ENCODE peak calls at places on chromosomes 2 and 18, in five cellular contexts. One of them, this sample, is unnamed.

GRCh38 chr2:48202863-48203642 is 296.8 kb upstream of the FBXO11 start:
- DNase-seq in H9: no peak
- DNase-seq in H1: no peak
- DNase-seq in trophoblast cell: no peak
- DNase-seq in mesenchymal stem cell: no peak
- DNase-seq in this sample: no peak

GRCh38 chr2:128403814-128404708 is 85.4 kb upstream of the HS6ST1 start:
- DNase-seq in H9: no peak
- DNase-seq in H1: no peak
- DNase-seq in trophoblast cell: no peak
- DNase-seq in mesenchymal stem cell: no peak
- DNase-seq in this sample: no peak

GRCh38 chr2:240789501-240790369 is 30.3 kb downstream of the KIF1A start:
- DNase-seq in H9: no peak
- DNase-seq in H1: no peak
- DNase-seq in trophoblast cell: no peak
- DNase-seq in mesenchymal stem cell: no peak
- DNase-seq in this sample: no peak

GRCh38 chr2:160063895-160064577 is 1.6 kb upstream of the PLA2R1 start:
- DNase-seq in H9: no peak
- DNase-seq in H1: no peak
- DNase-seq in trophoblast cell: no peak
- DNase-seq in mesenchymal stem cell: no peak
- DNase-seq in this sample: no peak

GRCh38 chr2:158457826-158458616 is 1.3 kb downstream of the PKP4 start:
- DNase-seq in H9: peak
- DNase-seq in H1: no peak
- DNase-seq in trophoblast cell: peak
- DNase-seq in mesenchymal stem cell: peak
- DNase-seq in this sample: peak

GRCh38 chr2:7621018-7621814 is 704.0 kb downstream of the RNF144A start:
- DNase-seq in H9: no peak
- DNase-seq in H1: no peak
- DNase-seq in trophoblast cell: no peak
- DNase-seq in mesenchymal stem cell: no peak
- DNase-seq in this sample: no peak

GRCh38 chr18:21134895-21135294 is 23.3 kb upstream of the ROCK1 start:
- DNase-seq in H9: no peak
- DNase-seq in H1: no peak
- DNase-seq in trophoblast cell: no peak
- DNase-seq in mesenchymal stem cell: no peak
- DNase-seq in this sample: no peak

GRCh38 chr2:16034151-16034974 is 94.0 kb downstream of the MYCN start:
- DNase-seq in H9: peak
- DNase-seq in H1: peak
- DNase-seq in trophoblast cell: no peak
- DNase-seq in mesenchymal stem cell: no peak
- DNase-seq in this sample: no peak

GRCh38 chr2:113390133-113390849 is 47.2 kb upstream of the ZNG1B start:
- DNase-seq in H9: peak
- DNase-seq in H1: no peak
- DNase-seq in trophoblast cell: peak
- DNase-seq in mesenchymal stem cell: peak
- DNase-seq in this sample: peak

GRCh38 chr2:191128172-191128910 is 22.5 kb downstream of the STAT4 start:
- DNase-seq in H9: no peak
- DNase-seq in H1: no peak
- DNase-seq in trophoblast cell: no peak
- DNase-seq in mesenchymal stem cell: no peak
- DNase-seq in this sample: no peak

GRCh38 chr2:106956879-106957278 is 70.9 kb upstream of the ST6GAL2 start:
- DNase-seq in H9: no peak
- DNase-seq in H1: no peak
- DNase-seq in trophoblast cell: no peak
- DNase-seq in mesenchymal stem cell: peak
- DNase-seq in this sample: no peak

GRCh38 chr2:18966131-18966530 is 376.8 kb upstream of the NT5C1B start:
- DNase-seq in H9: no peak
- DNase-seq in H1: no peak
- DNase-seq in trophoblast cell: no peak
- DNase-seq in mesenchymal stem cell: no peak
- DNase-seq in this sample: no peak

GRCh38 chr2:54575379-54575888 is 119.3 kb downstream of the SPTBN1 start:
- DNase-seq in H9: no peak
- DNase-seq in H1: no peak
- DNase-seq in trophoblast cell: peak
- DNase-seq in mesenchymal stem cell: peak
- DNase-seq in this sample: no peak

GRCh38 chr2:207734264-207734635 is 22.8 kb downstream of the CCNYL1 start:
- DNase-seq in H9: no peak
- DNase-seq in H1: no peak
- DNase-seq in trophoblast cell: no peak
- DNase-seq in mesenchymal stem cell: peak
- DNase-seq in this sample: no peak

GRCh38 chr2:207734636-207735512 is 23.4 kb downstream of the CCNYL1 start:
- DNase-seq in H9: no peak
- DNase-seq in H1: no peak
- DNase-seq in trophoblast cell: no peak
- DNase-seq in mesenchymal stem cell: no peak
- DNase-seq in this sample: no peak

GRCh38 chr2:207729465-207729998 is 18.1 kb downstream of the CCNYL1 start:
- DNase-seq in H9: no peak
- DNase-seq in H1: no peak
- DNase-seq in trophoblast cell: no peak
- DNase-seq in mesenchymal stem cell: no peak
- DNase-seq in this sample: no peak

GRCh38 chr2:207733597-207734240 is 22.3 kb downstream of the CCNYL1 start:
- DNase-seq in H9: no peak
- DNase-seq in H1: no peak
- DNase-seq in trophoblast cell: no peak
- DNase-seq in mesenchymal stem cell: no peak
- DNase-seq in this sample: no peak

DNA sequence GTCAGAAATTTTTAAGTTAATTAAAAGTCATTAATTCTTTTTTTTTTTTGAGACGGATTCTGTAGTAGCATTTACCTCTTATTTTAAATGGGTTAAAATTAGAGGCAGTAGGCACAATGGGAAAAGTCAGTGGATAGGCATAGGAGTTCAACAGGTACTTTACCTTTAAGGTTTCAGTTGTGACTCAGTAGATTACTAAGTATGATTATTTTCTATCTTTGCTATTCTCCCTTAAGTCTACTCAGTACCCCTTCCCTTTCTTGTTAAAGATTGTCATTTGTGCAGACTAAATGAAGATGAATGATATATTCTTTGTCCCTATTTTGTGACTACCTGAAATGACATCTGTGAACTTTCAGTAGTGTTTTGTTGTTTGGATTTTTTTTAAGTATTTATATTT is 19.7 kb downstream of the CCNYL1 start:
- DNase-seq in H9: no peak
- DNase-seq in H1: no peak
- DNase-seq in trophoblast cell: no peak
- DNase-seq in mesenchymal stem cell: no peak
- DNase-seq in this sample: no peak
- H2BK12ac ChIP-seq in H9: no peak
- H2BK12ac ChIP-seq in H1: no peak
- H2BK12ac ChIP-seq in trophoblast cell: no peak
- H2BK12ac ChIP-seq in mesenchymal stem cell: no peak
- H2BK12ac ChIP-seq in this sample: no peak

DNA sequence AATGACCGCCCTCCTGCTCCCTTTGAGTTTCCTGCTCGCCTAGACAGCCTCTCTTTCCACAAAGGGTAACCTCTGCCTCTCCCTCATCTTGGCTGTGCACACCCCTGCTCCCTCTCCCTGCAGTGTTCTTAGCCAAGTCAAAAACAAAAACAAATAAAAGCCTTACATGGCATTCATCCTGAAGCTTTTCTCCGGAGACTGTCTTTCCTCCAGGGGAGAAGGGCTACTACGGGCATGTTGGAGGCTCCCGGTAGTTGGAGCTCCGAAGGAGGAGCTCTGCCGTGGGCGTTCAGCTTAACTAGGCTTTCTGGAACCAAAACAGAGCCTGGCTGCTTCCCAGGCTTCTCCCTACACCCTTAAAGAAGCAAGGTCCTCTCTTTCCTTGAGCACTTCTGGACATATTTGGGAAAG is 104.2 kb downstream of the TPGS2 start:
- DNase-seq in H9: no peak
- DNase-seq in H1: no peak
- DNase-seq in trophoblast cell: no peak
- DNase-seq in mesenchymal stem cell: no peak
- DNase-seq in this sample: no peak
- H3K23ac ChIP-seq in H9: no peak
- H3K23ac ChIP-seq in H1: no peak
- H3K23ac ChIP-seq in trophoblast cell: no peak
- H3K23ac ChIP-seq in mesenchymal stem cell: no peak
- H3K23ac ChIP-seq in this sample: no peak

DNA sequence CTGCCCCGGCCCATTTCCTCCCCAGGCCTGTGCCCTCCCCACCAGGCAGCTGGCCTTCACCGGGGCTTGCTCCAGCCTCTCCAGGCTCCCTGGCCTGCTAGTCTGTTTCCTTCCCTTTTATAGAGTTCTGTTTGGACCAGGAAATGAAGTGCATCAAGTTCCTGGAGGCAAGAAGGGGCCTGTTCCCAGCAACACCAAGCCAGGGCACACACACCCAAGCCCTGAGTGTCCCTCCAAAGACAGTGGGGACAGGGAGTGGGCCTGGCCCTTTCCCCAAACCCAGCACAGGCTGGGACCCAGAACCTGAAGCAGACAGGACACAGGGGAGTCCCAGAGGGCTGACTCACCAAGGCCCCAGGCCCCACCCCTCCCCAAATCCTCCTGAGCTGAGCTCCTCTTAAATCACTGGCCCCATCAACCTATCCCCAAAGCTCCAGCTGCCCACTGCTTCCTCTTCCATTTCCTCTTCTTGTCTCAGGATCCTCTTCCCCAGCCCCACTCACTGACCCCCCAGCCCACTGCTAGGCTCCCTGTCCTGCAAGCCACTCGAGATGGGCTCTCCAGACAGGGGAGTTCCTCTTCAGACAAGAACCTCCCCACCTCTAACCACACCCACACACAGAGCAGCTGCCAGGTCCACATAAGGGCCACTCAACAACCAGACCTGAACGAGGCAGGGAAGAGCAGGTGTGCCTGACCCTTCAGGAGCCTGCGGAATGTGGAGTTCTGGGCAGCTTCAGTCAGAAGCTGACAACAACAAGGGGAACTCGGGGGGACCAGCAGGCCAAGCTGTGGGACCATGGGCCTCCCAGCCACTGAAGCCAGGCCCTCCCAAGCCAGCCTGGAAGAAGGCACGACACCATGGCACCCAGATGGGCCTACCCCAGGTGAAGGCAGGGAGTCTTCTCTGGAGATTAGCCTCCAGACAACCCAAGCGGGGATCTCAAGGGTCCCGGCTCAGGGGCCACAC is 74.2 kb downstream of the TNS1 start:
- DNase-seq in H9: no peak
- DNase-seq in H1: no peak
- DNase-seq in trophoblast cell: no peak
- DNase-seq in mesenchymal stem cell: no peak
- DNase-seq in this sample: no peak
- H3K4ac ChIP-seq in H9: no peak
- H3K4ac ChIP-seq in H1: no peak
- H3K4ac ChIP-seq in trophoblast cell: no peak
- H3K4ac ChIP-seq in mesenchymal stem cell: peak
- H3K4ac ChIP-seq in this sample: peak

GRCh38 chr2:105385703-105386540 is 12.9 kb downstream of the FHL2 start:
- DNase-seq in H9: no peak
- DNase-seq in H1: no peak
- DNase-seq in trophoblast cell: no peak
- DNase-seq in mesenchymal stem cell: no peak
- DNase-seq in this sample: no peak
- H2BK12ac ChIP-seq in H9: no peak
- H2BK12ac ChIP-seq in H1: no peak
- H2BK12ac ChIP-seq in trophoblast cell: no peak
- H2BK12ac ChIP-seq in mesenchymal stem cell: no peak
- H2BK12ac ChIP-seq in this sample: no peak

GRCh38 chr2:47065343-47065742 is 89.8 kb downstream of the STPG4 start:
- DNase-seq in H9: no peak
- DNase-seq in H1: no peak
- DNase-seq in trophoblast cell: no peak
- DNase-seq in mesenchymal stem cell: no peak
- DNase-seq in this sample: no peak
- H3K23ac ChIP-seq in H9: no peak
- H3K23ac ChIP-seq in H1: no peak
- H3K23ac ChIP-seq in trophoblast cell: no peak
- H3K23ac ChIP-seq in mesenchymal stem cell: no peak
- H3K23ac ChIP-seq in this sample: no peak

GRCh38 chr2:233972941-233973575 is 55.9 kb downstream of the TRPM8 start:
- DNase-seq in H9: no peak
- DNase-seq in H1: no peak
- DNase-seq in trophoblast cell: peak
- DNase-seq in mesenchymal stem cell: no peak
- DNase-seq in this sample: no peak
- H3K4ac ChIP-seq in H9: no peak
- H3K4ac ChIP-seq in H1: no peak
- H3K4ac ChIP-seq in trophoblast cell: no peak
- H3K4ac ChIP-seq in mesenchymal stem cell: no peak
- H3K4ac ChIP-seq in this sample: no peak

GRCh38 chr18:3538954-3539617 is 89.1 kb downstream of the TGIF1 start:
- DNase-seq in H9: no peak
- DNase-seq in H1: no peak
- DNase-seq in trophoblast cell: no peak
- DNase-seq in mesenchymal stem cell: no peak
- DNase-seq in this sample: no peak

GRCh38 chr18:3538456-3538855 is 88.5 kb downstream of the TGIF1 start:
- DNase-seq in H9: no peak
- DNase-seq in H1: no peak
- DNase-seq in trophoblast cell: no peak
- DNase-seq in mesenchymal stem cell: no peak
- DNase-seq in this sample: no peak

GRCh38 chr18:3541549-3542386 is 91.8 kb downstream of the TGIF1 start:
- DNase-seq in H9: no peak
- DNase-seq in H1: no peak
- DNase-seq in trophoblast cell: no peak
- DNase-seq in mesenchymal stem cell: no peak
- DNase-seq in this sample: no peak

GRCh38 chr18:3544537-3544936 is 94.6 kb downstream of the TGIF1 start:
- DNase-seq in H9: no peak
- DNase-seq in H1: no peak
- DNase-seq in trophoblast cell: no peak
- DNase-seq in mesenchymal stem cell: no peak
- DNase-seq in this sample: no peak

DNA sequence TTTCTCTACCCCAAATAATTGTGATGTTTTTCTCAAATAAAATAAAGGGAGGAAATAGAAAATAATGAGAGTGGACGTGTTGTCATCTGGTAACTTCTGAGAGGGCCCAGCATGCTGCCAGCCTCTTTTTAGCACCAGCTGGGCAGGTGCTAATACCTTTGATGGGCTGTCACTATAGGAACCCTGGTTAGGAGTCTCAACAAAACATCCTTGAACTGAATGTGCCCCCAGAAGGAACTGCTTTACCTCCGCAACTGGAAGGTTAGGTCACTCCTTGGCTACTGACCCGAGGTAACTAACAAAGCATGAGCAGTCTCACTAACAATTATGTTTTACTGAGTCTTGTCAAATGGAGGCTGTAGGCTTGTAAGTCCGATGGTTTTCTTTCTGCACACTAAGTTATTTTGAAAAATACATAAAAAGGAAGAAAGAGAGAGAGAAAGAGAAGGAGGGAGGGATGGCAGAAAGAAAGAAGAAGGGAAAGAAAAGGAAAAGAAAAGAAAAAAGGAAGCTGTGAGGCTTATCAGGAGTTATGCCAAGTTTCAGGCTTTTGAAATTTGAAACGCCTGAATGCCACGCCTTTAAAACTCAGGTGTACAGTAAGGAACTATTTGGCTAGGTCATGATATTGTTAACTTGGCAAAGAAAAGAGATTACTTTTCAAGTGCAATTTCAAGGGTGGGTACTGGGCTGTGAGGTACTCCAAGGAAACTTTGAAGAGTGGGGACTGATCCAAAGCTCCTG is 91.0 kb downstream of the TGIF1 start:
- DNase-seq in H9: no peak
- DNase-seq in H1: no peak
- DNase-seq in trophoblast cell: no peak
- DNase-seq in mesenchymal stem cell: no peak
- DNase-seq in this sample: no peak
- H2BK12ac ChIP-seq in H9: no peak
- H2BK12ac ChIP-seq in H1: no peak
- H2BK12ac ChIP-seq in trophoblast cell: no peak
- H2BK12ac ChIP-seq in mesenchymal stem cell: no peak
- H2BK12ac ChIP-seq in this sample: no peak